ENCODE peak calls at places on chromosomes 12 and 14, in seven cellular contexts. W is GM13977; Z is lower leg skin; J is endothelial cell; R is CD8-positive, alpha-beta T cell; K is GM10248; I is GM20000. A is an unnamed sample.

GRCh38 chr14:85604671-85605070 is 74.7 kb downstream of the FLRT2 start:
- DNase-seq in W (no peak), Z (no peak), J (no peak), R (no peak), K (no peak), I (no peak), A (no peak)

GRCh38 chr14:64502476-64503183 is 1.0 kb downstream of the ZBTB25 start:
- DNase-seq in W (no peak), Z (peak; percentile 89), J (no peak), R (no peak), K (no peak), I (no peak), A (no peak)

GRCh38 chr12:127143020-127143419 is 1124.0 kb upstream of the TMEM132C start:
- DNase-seq in W (no peak), Z (no peak), J (no peak), R (no peak), K (no peak), I (no peak), A (no peak)

GRCh38 chr12:96522283-96522682 is 32.9 kb downstream of the CFAP54 start:
- DNase-seq in W (no peak), Z (no peak), J (no peak), R (no peak), K (no peak), I (no peak), A (no peak)

GRCh38 chr12:111068281-111068680 is 147.9 kb upstream of the MYL2 start:
- DNase-seq in W (no peak), Z (no peak), J (no peak), R (no peak), K (no peak), I (no peak), A (no peak)

GRCh38 chr12:111185206-111185888 is 183.5 kb downstream of the PHETA1 start:
- DNase-seq in W (no peak), Z (no peak), J (no peak), R (no peak), K (no peak), I (no peak), A (no peak)

GRCh38 chr14:59582161-59582560 is 5.5 kb upstream of the CCDC175 start:
- DNase-seq in W (no peak), Z (no peak), J (no peak), R (no peak), K (no peak), I (no peak), A (no peak)

GRCh38 chr14:93375673-93376156 is 28.7 kb downstream of the COX8C start:
- DNase-seq in W (peak; percentile 43), Z (no peak), J (no peak), R (no peak), K (peak; percentile 50), I (peak; percentile 33), A (no peak)

GRCh38 chr14:56135668-56136067 is 17.5 kb downstream of the PELI2 start:
- DNase-seq in W (no peak), Z (no peak), J (no peak), R (no peak), K (no peak), I (no peak), A (no peak)

GRCh38 chr14:104085032-104085888 is at the start of gene ASPG:
- DNase-seq in W (peak; percentile 72), Z (no peak), J (peak; percentile 49), R (no peak), K (no peak), I (no peak), A (peak; percentile 29)

GRCh38 chr14:94886931-94887330 is 117.0 kb upstream of the GSC start:
- DNase-seq in W (no peak), Z (no peak), J (no peak), R (no peak), K (no peak), I (no peak), A (no peak)

GRCh38 chr12:111069886-111070285 is 149.5 kb upstream of the MYL2 start:
- DNase-seq in W (no peak), Z (no peak), J (no peak), R (no peak), K (no peak), I (no peak), A (no peak)

GRCh38 chr14:99313234-99313633 is 41.2 kb upstream of the BCL11B start:
- DNase-seq in W (no peak), Z (peak; percentile 66), J (no peak), R (no peak), K (no peak), I (no peak), A (no peak)

GRCh38 chr14:99317231-99318090 is 45.5 kb upstream of the BCL11B start:
- DNase-seq in W (no peak), Z (peak; percentile 64), J (no peak), R (no peak), K (peak; percentile 7), I (no peak), A (no peak)

GRCh38 chr14:99316281-99317163 is 44.5 kb upstream of the BCL11B start:
- DNase-seq in W (peak; percentile 7), Z (peak; percentile 82), J (no peak), R (no peak), K (peak; percentile 7), I (no peak), A (no peak)

GRCh38 chr14:99314623-99315022 is 42.6 kb upstream of the BCL11B start:
- DNase-seq in W (no peak), Z (peak; percentile 69), J (no peak), R (no peak), K (no peak), I (no peak), A (no peak)

DNA sequence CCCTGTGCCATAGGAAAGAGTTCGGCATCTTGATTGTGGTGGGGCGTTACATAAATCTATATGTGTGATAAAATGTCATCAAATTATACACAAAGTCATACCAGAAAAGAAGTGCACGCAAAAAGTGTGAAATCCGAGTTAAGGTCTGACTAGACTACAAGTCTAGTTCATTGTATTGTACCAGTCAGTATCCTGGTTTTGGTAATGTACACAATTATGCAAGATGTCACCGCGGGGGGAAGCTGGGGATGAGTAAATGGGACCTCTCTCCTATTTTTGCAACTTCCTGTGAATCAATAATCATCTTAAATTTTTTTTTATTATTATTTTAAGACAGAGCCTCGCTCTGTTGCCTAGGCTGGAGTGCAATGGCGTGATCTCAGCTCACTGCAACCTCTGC is 43.2 kb upstream of the BCL11B start:
- DNase-seq in W (no peak), Z (peak; percentile 9), J (no peak), R (no peak), K (no peak), I (no peak), A (no peak)
- TF ChIP-seq CTCF in W (no peak), Z (no peak), J (no peak), R (no peak), K (no peak), I (no peak), A (no peak)

DNA sequence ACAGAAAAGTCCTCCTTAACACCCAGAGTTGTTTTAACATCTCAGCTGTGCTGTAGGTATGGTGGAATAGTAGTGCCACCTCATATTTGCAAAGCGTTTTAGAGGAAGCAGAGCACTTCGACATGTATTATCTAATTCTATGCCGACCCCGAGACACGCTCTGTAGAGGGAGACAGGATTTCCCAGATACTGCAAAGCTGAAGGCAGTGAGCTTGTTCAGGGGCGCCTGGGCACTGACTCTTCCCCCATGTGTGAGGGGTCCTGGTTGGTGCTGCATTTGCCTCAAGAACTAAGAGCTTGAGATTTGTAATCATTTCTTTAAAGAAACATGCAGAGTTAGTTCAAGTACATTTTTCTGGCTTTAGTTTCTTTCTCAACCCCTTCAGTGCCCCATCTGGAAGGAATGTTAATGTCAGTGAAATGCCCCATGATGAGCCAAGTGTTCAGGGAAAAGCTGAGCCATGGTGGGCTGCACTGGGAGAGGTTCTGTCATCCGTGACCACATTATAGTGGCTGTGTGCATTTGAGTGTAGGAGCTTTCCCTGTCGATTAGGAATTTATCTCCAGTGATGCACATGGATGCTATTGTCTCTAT is 66.3 kb downstream of the MBIP start:
- DNase-seq in W (no peak), Z (no peak), J (no peak), R (no peak), K (no peak), I (no peak), A (no peak)
- TF ChIP-seq CTCF in W (no peak), Z (no peak), J (peak; percentile 24), R (no peak), K (no peak), I (no peak), A (no peak)

GRCh38 chr12:57171668-57172067 is 24.2 kb upstream of the LRP1-AS start:
- DNase-seq in W (no peak), Z (no peak), J (no peak), R (no peak), K (no peak), I (no peak), A (no peak)
- TF ChIP-seq CTCF in W (no peak), Z (no peak), J (no peak), R (no peak), K (no peak), I (no peak), A (no peak)

GRCh38 chr14:90599748-90600507 is 203.1 kb downstream of the CALM1 start:
- DNase-seq in W (no peak), Z (no peak), J (no peak), R (no peak), K (no peak), I (no peak), A (no peak)
- TF ChIP-seq CTCF in W (no peak), Z (no peak), J (no peak), R (no peak), K (no peak), I (no peak), A (no peak)

DNA sequence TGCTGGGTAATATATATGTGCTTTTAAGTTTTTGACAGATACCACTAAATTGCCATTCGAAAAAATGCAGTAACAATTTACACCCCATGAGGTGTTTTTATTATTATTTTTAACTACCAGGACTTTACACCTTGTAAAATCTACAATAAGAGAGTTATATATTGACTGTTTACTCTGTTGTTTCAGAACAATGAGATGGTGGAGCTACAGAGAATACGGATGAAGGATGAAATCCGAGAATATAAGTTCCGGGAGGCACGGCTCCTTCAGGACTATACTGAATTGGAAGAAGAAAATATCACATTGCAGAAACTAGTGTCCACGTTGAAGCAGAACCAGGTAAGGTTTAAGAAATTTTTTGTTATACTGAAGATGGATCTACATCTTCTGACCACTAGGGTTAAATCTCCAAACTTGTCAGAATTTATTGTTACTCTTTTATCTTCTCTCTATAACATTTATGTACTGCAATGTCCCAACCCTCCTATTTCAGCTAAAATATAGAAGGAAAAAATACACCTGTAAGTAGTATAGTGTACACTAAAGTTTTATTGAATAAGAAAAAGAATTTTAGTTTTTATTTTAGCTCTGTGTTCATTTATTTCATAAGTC is 105.4 kb upstream of the FGD4 start:
- DNase-seq in W (no peak), Z (no peak), J (no peak), R (no peak), K (no peak), I (no peak), A (no peak)
- TF ChIP-seq CTCF in W (no peak), Z (no peak), J (no peak), R (no peak), K (no peak), I (no peak), A (peak; percentile 53)

GRCh38 chr12:114668151-114668891 is 15.7 kb downstream of the TBX3 start:
- DNase-seq in W (peak; percentile 81), Z (peak; percentile 94), J (peak; percentile 72), R (no peak), K (peak; percentile 63), I (peak; percentile 70), A (peak; percentile 82)
- TF ChIP-seq CTCF in W (peak; percentile 45), Z (peak; percentile 38), J (peak; percentile 20), R (no peak), K (peak; percentile 23), I (peak; percentile 15), A (peak; percentile 48)

GRCh38 chr12:4857472-4858291 is 52.0 kb upstream of the KCNA1 start:
- DNase-seq in W (peak; percentile 80), Z (peak; percentile 92), J (peak; percentile 80), R (peak; percentile 42), K (peak; percentile 79), I (peak; percentile 77), A (peak; percentile 51)
- TF ChIP-seq CTCF in W (peak; percentile 91), Z (peak; percentile 43), J (peak; percentile 90), R (peak; percentile 85), K (peak; percentile 94), I (peak; percentile 81), A (peak; percentile 81)